ENCODE peak calls at places on chromosome 10, in nine cellular contexts. O, G, V, P, R, X, S, W and B are unnamed samples.

GRCh38 chr10:43078986-43079273 is 2.1 kb downstream of the RET start:
- DNase-seq in G (peak), O (no peak), S (no peak), W (peak), P (no peak), X (no peak), V (peak), R (no peak), B (no peak)

GRCh38 chr10:116801658-116802057 is 47.6 kb upstream of the ENO4 start:
- DNase-seq in X (no peak), O (no peak), G (no peak), W (no peak), V (no peak), R (no peak), S (no peak), P (no peak), B (no peak)

GRCh38 chr10:45586028-45586824 is 86.3 kb downstream of the ZFAND4 start:
- DNase-seq in R (no peak), W (no peak), P (no peak), X (no peak), S (no peak), O (no peak), V (no peak), G (no peak), B (no peak)

GRCh38 chr10:47137311-47137851 is 162.6 kb upstream of the GDF10 start:
- DNase-seq in S (no peak), G (peak), R (peak), O (no peak), X (no peak), P (peak), W (no peak), V (no peak), B (no peak)

GRCh38 chr10:28922861-28923260 is 245.5 kb downstream of the BAMBI start:
- DNase-seq in R (no peak), W (no peak), P (no peak), O (no peak), V (no peak), S (no peak), G (no peak), X (no peak), B (no peak)

GRCh38 chr10:3455385-3456334 is 283.1 kb upstream of the PITRM1 start:
- DNase-seq in V (no peak), S (no peak), W (peak), O (no peak), P (peak), G (peak), X (no peak), R (no peak), B (no peak)

GRCh38 chr10:59006511-59007306 is 169.7 kb upstream of the PHYHIPL start:
- DNase-seq in S (no peak), O (no peak), P (peak), X (no peak), R (peak), G (peak), V (no peak), W (no peak), B (no peak)

GRCh38 chr10:103553743-103554487 is 60.4 kb downstream of the NEURL1 start:
- DNase-seq in G (no peak), S (peak), X (no peak), W (no peak), V (peak), O (no peak), P (no peak), R (no peak), B (no peak)

GRCh38 chr10:105793071-105793470 is 1152.0 kb downstream of the SORCS3 start:
- DNase-seq in P (peak), W (no peak), S (no peak), R (no peak), G (peak), V (no peak), O (no peak), X (no peak), B (no peak)

GRCh38 chr10:97006364-97006763 is 174.3 kb downstream of the LCOR start:
- DNase-seq in O (no peak), W (no peak), P (no peak), X (no peak), V (no peak), S (peak), G (no peak), R (no peak), B (no peak)

GRCh38 chr10:70699659-70700174 is 27.4 kb downstream of the ADAMTS14 start:
- DNase-seq in W (peak), R (no peak), S (no peak), X (no peak), V (no peak), P (no peak), O (no peak), G (no peak), B (no peak)

GRCh38 chr10:35803046-35803445 is 160.9 kb upstream of the FZD8 start:
- DNase-seq in W (peak), G (no peak), V (no peak), P (no peak), R (no peak), X (no peak), O (no peak), S (no peak), B (no peak)

GRCh38 chr10:98135222-98135899 is 904 bp downstream of the R3HCC1L start:
- DNase-seq in P (no peak), R (no peak), V (no peak), O (no peak), X (no peak), S (no peak), G (no peak), W (no peak), B (no peak)

GRCh38 chr10:120503695-120504094 is 46.7 kb downstream of the PLPP4 start:
- DNase-seq in O (no peak), S (no peak), P (no peak), G (peak), R (no peak), X (no peak), V (no peak), W (no peak), B (no peak)

GRCh38 chr10:61664985-61665384 is 2.3 kb downstream of the CABCOCO1 start:
- DNase-seq in V (no peak), P (no peak), W (no peak), O (no peak), R (no peak), S (no peak), G (no peak), X (no peak), B (no peak)

GRCh38 chr10:89470628-89471027 is 56.3 kb downstream of the IFIT5 start:
- DNase-seq in R (no peak), P (no peak), G (peak), V (no peak), W (peak), X (no peak), O (no peak), S (no peak), B (no peak)

GRCh38 chr10:57972783-57973182 is 294.9 kb downstream of the IPMK start:
- DNase-seq in S (no peak), X (no peak), R (no peak), P (no peak), O (no peak), W (no peak), G (no peak), V (no peak), B (no peak)

GRCh38 chr10:47349941-47350371 is 1.8 kb downstream of the RBP3 start:
- DNase-seq in S (no peak), O (no peak), P (no peak), X (no peak), V (no peak), R (no peak), W (no peak), G (no peak), B (no peak)